ENCODE peak calls at places on chromosomes 12 and 14, in ten cellular contexts. F is brain microvascular endothelial cell, D is ascending aorta, O is left ventricle myocardium inferior, X is lung, C is mesendoderm, Q is fibroblast of lung, K is aorta, M is tibial artery, H is AG04450. S is an unnamed sample.

GRCh38 chr12:47710283-47710682 is 4.5 kb upstream of the RPAP3 start:
- DNase-seq in F (no peak), D (no peak), O (no peak), X (no peak), C (no peak), Q (no peak), K (no peak), M (no peak), H (no peak), S (no peak)

GRCh38 chr12:86697916-86698315 is 441.7 kb upstream of the MGAT4C start:
- DNase-seq in F (no peak), D (no peak), O (no peak), X (no peak), C (no peak), Q (peak; percentile 53), K (no peak), M (no peak), H (no peak), S (no peak)

GRCh38 chr12:7023096-7023495 is 4.8 kb upstream of the LPCAT3 start:
- DNase-seq in F (no peak), D (no peak), O (no peak), X (no peak), C (no peak), Q (no peak), K (no peak), M (no peak), H (no peak), S (no peak)

GRCh38 chr12:88578821-88579518 is 1.3 kb downstream of the KITLG start:
- DNase-seq in F (peak; percentile 11), D (no peak), O (no peak), X (peak; percentile 53), C (peak; percentile 86), Q (no peak), K (no peak), M (peak; percentile 33), H (no peak), S (peak; percentile 3)

GRCh38 chr12:124398578-124399227 is 103.8 kb downstream of the RFLNA start:
- DNase-seq in F (no peak), D (peak; percentile 91), O (peak; percentile 77), X (no peak), C (no peak), Q (no peak), K (peak; percentile 85), M (peak; percentile 95), H (no peak), S (no peak)

GRCh38 chr14:77603654-77604270 is 12.7 kb downstream of the SPTLC2 start:
- DNase-seq in F (no peak), D (no peak), O (peak; percentile 22), X (no peak), C (no peak), Q (peak; percentile 25), K (peak; percentile 57), M (peak; percentile 58), H (no peak), S (peak; percentile 9)

GRCh38 chr12:16272222-16272621 is 5.3 kb downstream of the SLC15A5 start:
- DNase-seq in F (no peak), D (no peak), O (no peak), X (no peak), C (no peak), Q (no peak), K (no peak), M (no peak), H (no peak), S (no peak)

GRCh38 chr12:99121476-99121965 is 476.4 kb downstream of the APAF1 start:
- DNase-seq in F (no peak), D (no peak), O (no peak), X (no peak), C (no peak), Q (no peak), K (no peak), M (no peak), H (no peak), S (no peak)

GRCh38 chr14:59267046-59267445 is 78.6 kb downstream of the DAAM1 start:
- DNase-seq in F (no peak), D (no peak), O (no peak), X (no peak), C (no peak), Q (no peak), K (no peak), M (no peak), H (no peak), S (no peak)

GRCh38 chr14:59268858-59269257 is 80.4 kb downstream of the DAAM1 start:
- DNase-seq in F (no peak), D (no peak), O (no peak), X (no peak), C (no peak), Q (no peak), K (no peak), M (no peak), H (no peak), S (no peak)

GRCh38 chr14:59269431-59269830 is 81.0 kb downstream of the DAAM1 start:
- DNase-seq in F (no peak), D (no peak), O (no peak), X (no peak), C (no peak), Q (no peak), K (no peak), M (no peak), H (no peak), S (no peak)

GRCh38 chr14:59265808-59266207 is 77.3 kb downstream of the DAAM1 start:
- DNase-seq in F (no peak), D (no peak), O (no peak), X (no peak), C (no peak), Q (no peak), K (no peak), M (no peak), H (no peak), S (no peak)

GRCh38 chr14:59268011-59268410 is 79.5 kb downstream of the DAAM1 start:
- DNase-seq in F (peak; percentile 83), D (no peak), O (no peak), X (no peak), C (no peak), Q (peak; percentile 24), K (no peak), M (no peak), H (no peak), S (no peak)
- H3K27ac ChIP-seq in F (peak overlapping the region; percentile 1), D (no peak overlapping the region), O (no peak overlapping the region), X (no peak overlapping the region), C (no peak overlapping the region), Q (no peak overlapping the region), K (no peak overlapping the region), M (no peak overlapping the region), H (no peak overlapping the region), S (no peak overlapping the region)

DNA sequence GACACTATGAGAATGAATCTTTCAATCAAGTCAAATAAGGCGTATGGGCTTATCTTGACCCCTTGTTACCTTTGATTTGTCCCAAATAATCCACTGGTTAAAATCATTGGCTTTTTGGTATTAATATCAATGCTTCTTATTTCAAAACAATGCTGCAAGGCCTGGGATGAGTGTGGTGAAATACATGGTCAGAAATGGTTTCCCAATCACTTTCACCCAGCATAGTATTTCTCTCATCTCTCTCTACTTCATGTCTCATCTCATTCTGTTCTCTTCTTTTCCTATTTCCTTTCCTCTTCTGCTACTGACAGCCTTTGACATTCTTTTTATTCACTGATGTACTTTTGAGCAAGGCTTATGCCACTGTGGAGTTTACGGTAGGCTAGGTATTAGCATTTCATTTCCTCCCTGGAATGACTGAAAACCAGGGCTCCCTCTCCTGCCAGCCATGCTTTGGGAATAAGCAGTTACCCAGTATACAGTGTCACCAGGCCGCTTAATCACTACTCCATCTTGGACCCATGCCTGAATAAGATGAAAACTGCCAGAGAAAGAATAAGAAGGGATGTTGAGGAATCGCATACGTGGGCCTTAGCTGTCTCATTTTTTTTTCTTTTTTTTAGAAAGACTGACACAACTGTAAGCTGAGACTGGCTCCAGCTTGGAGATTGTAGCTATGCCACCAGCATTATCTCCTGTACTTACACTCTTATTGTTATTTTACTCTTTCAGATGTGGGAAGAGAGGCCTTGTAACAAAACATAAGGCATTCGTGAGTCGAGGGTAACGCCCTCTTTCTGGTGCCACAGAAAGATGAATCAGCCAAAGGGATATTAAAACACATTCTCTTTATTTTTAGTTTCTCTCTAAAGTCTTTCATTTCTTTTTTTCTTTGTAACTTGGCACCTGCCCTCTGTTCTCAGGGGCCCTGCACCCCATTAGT is 53.5 kb downstream of the IGF1 start:
- DNase-seq in F (no peak), D (no peak), O (no peak), X (no peak), C (no peak), Q (peak; percentile 54), K (peak; percentile 29), M (no peak), H (no peak), S (no peak)
- H3K27ac ChIP-seq in F (no peak overlapping the region), D (peak overlapping the region; percentile 47), O (peak overlapping the region; percentile 79), X (no peak overlapping the region), C (no peak overlapping the region), Q (peak overlapping the region; percentile 31), K (peak overlapping the region; percentile 69), M (peak overlapping the region; percentile 57), H (peak overlapping the region; percentile 34), S (peak overlapping the region; percentile 55)

DNA sequence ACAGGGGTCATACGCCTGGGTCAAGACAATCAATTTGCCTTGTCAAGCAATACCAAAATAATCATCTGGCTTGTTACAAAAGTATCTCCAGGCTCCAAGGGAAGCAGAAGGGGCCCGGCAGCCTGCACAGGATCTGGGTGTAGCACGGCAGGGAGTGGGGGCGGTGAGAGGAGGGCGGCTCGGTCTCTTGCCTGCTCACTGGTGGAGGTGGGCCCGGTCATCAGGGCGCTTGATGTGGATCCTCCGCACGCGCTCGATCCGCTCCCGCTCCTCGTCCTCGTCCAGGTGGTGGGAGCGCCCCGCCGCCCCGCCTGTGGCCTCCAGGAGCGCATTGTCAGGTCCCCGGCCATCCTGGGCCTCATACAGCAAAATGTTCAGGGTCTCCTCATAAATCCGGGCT is 25.7 kb downstream of the KCTD10 start:
- DNase-seq in F (no peak), D (no peak), O (no peak), X (no peak), C (no peak), Q (no peak), K (no peak), M (no peak), H (no peak), S (no peak)
- H3K27ac ChIP-seq in F (no peak overlapping the region), D (peak overlapping the region; percentile 40), O (peak overlapping the region; percentile 27), X (no peak overlapping the region), C (no peak overlapping the region), Q (no peak overlapping the region), K (no peak overlapping the region), M (no peak overlapping the region), H (no peak overlapping the region), S (no peak overlapping the region)

GRCh38 chr12:32551058-32551457 is 128.0 kb upstream of the DNM1L start:
- DNase-seq in F (no peak), D (no peak), O (no peak), X (no peak), C (no peak), Q (no peak), K (no peak), M (no peak), H (no peak), S (no peak)

GRCh38 chr12:32545413-32545970 is 133.6 kb upstream of the DNM1L start:
- DNase-seq in F (no peak), D (no peak), O (no peak), X (no peak), C (no peak), Q (peak; percentile 17), K (no peak), M (no peak), H (no peak), S (no peak)

GRCh38 chr12:32546272-32546671 is 132.8 kb upstream of the DNM1L start:
- DNase-seq in F (no peak), D (no peak), O (no peak), X (no peak), C (no peak), Q (no peak), K (no peak), M (no peak), H (no peak), S (no peak)

GRCh38 chr12:32548691-32549412 is 130.2 kb upstream of the DNM1L start:
- DNase-seq in F (peak; percentile 67), D (peak; percentile 71), O (no peak), X (no peak), C (no peak), Q (peak; percentile 97), K (peak; percentile 77), M (peak; percentile 61), H (no peak), S (peak; percentile 14)

GRCh38 chr12:32549675-32550079 is 129.4 kb upstream of the DNM1L start:
- DNase-seq in F (peak; percentile 54), D (no peak), O (no peak), X (no peak), C (peak; percentile 16), Q (peak; percentile 67), K (no peak), M (peak; percentile 30), H (no peak), S (peak; percentile 79)
- H3K27ac ChIP-seq in F (peak overlapping the region; percentile 49), D (peak overlapping the region; percentile 82), O (peak overlapping the region; percentile 82), X (peak overlapping the region; percentile 71), C (no peak overlapping the region), Q (peak overlapping the region; percentile 58), K (peak overlapping the region; percentile 91), M (peak overlapping the region; percentile 75), H (peak overlapping the region; percentile 4), S (peak overlapping the region; percentile 90)